ENCODE peak calls at places on chromosomes 7 and 10, in four cellular contexts. N, Y, B and C are unnamed samples.

GRCh38 chr10:89699581-89700064 is 1.8 kb upstream of the KIF20B start:
- DNase-seq in N (peak; percentile 95), Y (no peak), B (no peak), C (no peak)

GRCh38 chr7:57201895-57202210 is 69.6 kb upstream of the ZNF479 start:
- DNase-seq in N (no peak), Y (no peak), B (no peak), C (no peak)

GRCh38 chr10:104406715-104407517 is 53.3 kb downstream of the CFAP58 start:
- DNase-seq in N (peak; percentile 17), Y (peak; percentile 35), B (peak; percentile 25), C (no peak)

GRCh38 chr7:143337216-143337615 is 21.3 kb downstream of the CLCN1 start:
- DNase-seq in N (no peak), Y (no peak), B (no peak), C (no peak)

GRCh38 chr7:25255603-25256320 is 27.5 kb upstream of the NPVF start:
- DNase-seq in N (no peak), Y (no peak), B (no peak), C (no peak)

GRCh38 chr7:108094933-108095710 is 35.0 kb downstream of the LAMB4 start:
- DNase-seq in N (peak; percentile 88), Y (peak; percentile 79), B (no peak), C (no peak)

GRCh38 chr7:107506683-107507339 is 37.0 kb downstream of the GPR22 start:
- DNase-seq in N (no peak), Y (no peak), B (peak; percentile 14), C (no peak)

GRCh38 chr7:48363174-48363573 is 191.9 kb downstream of the ABCA13 start:
- DNase-seq in N (no peak), Y (no peak), B (no peak), C (no peak)

GRCh38 chr7:91685544-91685943 is 195.0 kb downstream of the MTERF1 start:
- DNase-seq in N (no peak), Y (no peak), B (peak; percentile 19), C (no peak)

GRCh38 chr7:124856299-124856888 is 73.2 kb downstream of the POT1 start:
- DNase-seq in N (peak; percentile 37), Y (peak; percentile 30), B (peak; percentile 52), C (no peak)

GRCh38 chr10:84424731-84425165 is 96.4 kb downstream of the CCSER2 start:
- DNase-seq in N (peak; percentile 54), Y (peak; percentile 71), B (no peak), C (no peak)

GRCh38 chr7:159076340-159076739 is 68.3 kb downstream of the VIPR2 start:
- DNase-seq in N (no peak), Y (no peak), B (no peak), C (no peak)

GRCh38 chr7:21041666-21042065 is 255.0 kb upstream of the SP8 start:
- DNase-seq in N (no peak), Y (no peak), B (no peak), C (peak; percentile 55)

GRCh38 chr10:61841338-61841875 is 60.1 kb upstream of the ARID5B start:
- DNase-seq in N (no peak), Y (no peak), B (no peak), C (no peak)

GRCh38 chr7:155839461-155839860 is 27.2 kb upstream of the SHH start:
- DNase-seq in N (no peak), Y (no peak), B (no peak), C (no peak)

GRCh38 chr10:6348091-6348862 is 145.5 kb downstream of the PFKFB3 start:
- DNase-seq in N (no peak), Y (no peak), B (no peak), C (no peak)

GRCh38 chr10:95248989-95249388 is 41.8 kb downstream of the PDLIM1 start:
- DNase-seq in N (no peak), Y (no peak), B (no peak), C (peak; percentile 38)

GRCh38 chr7:82319674-82320118 is 123.9 kb downstream of the CACNA2D1 start:
- DNase-seq in N (no peak), Y (peak; percentile 32), B (no peak), C (no peak)

GRCh38 chr7:12139421-12139820 is 71.7 kb upstream of the TMEM106B start:
- DNase-seq in N (no peak), Y (no peak), B (no peak), C (no peak)

GRCh38 chr7:1668486-1668931 is 1.6 kb upstream of the ELFN1 start:
- DNase-seq in N (no peak), Y (peak; percentile 76), B (no peak), C (peak; percentile 66)

GRCh38 chr10:71401969-71402368 is 5.2 kb downstream of the CDH23 start:
- DNase-seq in N (no peak), Y (no peak), B (no peak), C (no peak)

DNA sequence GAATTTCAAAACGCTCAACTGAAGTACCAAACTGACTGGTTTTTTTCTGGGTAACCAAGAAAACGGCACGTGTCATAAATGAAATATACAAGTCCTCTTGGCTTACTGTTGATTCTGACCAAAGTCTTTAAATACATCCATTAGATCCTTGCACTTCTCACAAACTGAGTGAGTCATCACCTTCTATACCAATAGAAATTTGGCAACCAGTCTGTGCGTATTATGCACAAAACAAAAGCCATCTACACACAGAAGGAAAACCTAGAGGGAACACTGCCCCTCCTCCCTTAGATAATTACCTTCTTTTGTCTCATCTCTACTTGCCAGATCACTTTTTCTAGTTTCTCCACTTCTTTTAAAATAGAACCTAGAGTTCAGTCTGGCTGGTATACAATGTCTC is 91.6 kb upstream of the ATP6V0A4 start:
- DNase-seq in N (peak; percentile 23), Y (peak; percentile 58), B (no peak), C (no peak)
- TF ChIP-seq JUN in N (no peak), Y (peak; percentile 45), B (no peak), C (no peak)

GRCh38 chr10:122044045-122044661 is 55.2 kb downstream of the TACC2 start:
- DNase-seq in N (peak; percentile 76), Y (no peak), B (no peak), C (no peak)
- TF ChIP-seq PHF8 in N (no peak), Y (no peak), B (no peak), C (no peak)

GRCh38 chr10:101330236-101331225 is 23.4 kb upstream of the BTRC start:
- DNase-seq in N (no peak), Y (no peak), B (no peak), C (no peak)
- TF ChIP-seq JUN in N (no peak), Y (no peak), B (no peak), C (no peak)

GRCh38 chr10:98534046-98534445 is 87.3 kb upstream of the HPS1 start:
- DNase-seq in N (no peak), Y (no peak), B (no peak), C (no peak)
- TF ChIP-seq PHF8 in N (no peak), Y (no peak), B (no peak), C (no peak)

GRCh38 chr10:58030208-58030607 is 237.5 kb downstream of the IPMK start:
- DNase-seq in N (no peak), Y (no peak), B (no peak), C (no peak)

GRCh38 chr10:58026036-58026435 is 241.7 kb downstream of the IPMK start:
- DNase-seq in N (no peak), Y (no peak), B (no peak), C (no peak)

GRCh38 chr10:58023341-58024073 is 244.2 kb downstream of the IPMK start:
- DNase-seq in N (peak; percentile 31), Y (peak; percentile 83), B (no peak), C (no peak)

GRCh38 chr10:58028597-58029366 is 238.9 kb downstream of the IPMK start:
- DNase-seq in N (no peak), Y (peak; percentile 16), B (no peak), C (no peak)

DNA sequence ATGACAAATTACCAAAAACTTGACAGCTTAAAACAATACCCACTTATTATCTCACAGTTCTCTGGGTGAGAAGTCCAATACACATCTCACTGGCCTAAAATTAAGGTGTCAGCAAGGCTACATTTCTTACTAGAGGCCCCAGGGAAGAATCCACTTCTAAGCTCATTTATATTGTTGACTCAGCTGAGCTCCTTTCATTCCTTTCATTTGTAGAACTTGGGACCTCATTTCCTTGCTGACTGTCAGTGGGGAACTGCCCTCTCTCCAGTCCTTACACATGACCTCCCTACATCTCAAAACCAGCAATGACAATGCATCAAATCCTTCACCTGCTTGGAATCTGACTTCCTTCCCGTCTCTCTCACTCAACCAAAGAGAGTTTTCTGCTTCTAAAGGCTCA is 240.3 kb downstream of the IPMK start:
- DNase-seq in N (no peak), Y (no peak), B (no peak), C (no peak)
- TF ChIP-seq JUN in N (no peak), Y (no peak), B (no peak), C (no peak)

GRCh38 chr10:45647118-45647517 is 25.5 kb downstream of the ZFAND4 start:
- DNase-seq in N (no peak), Y (no peak), B (no peak), C (no peak)

GRCh38 chr10:45640049-45640448 is 32.5 kb downstream of the ZFAND4 start:
- DNase-seq in N (no peak), Y (no peak), B (no peak), C (no peak)

GRCh38 chr10:45640941-45641340 is 31.6 kb downstream of the ZFAND4 start:
- DNase-seq in N (no peak), Y (no peak), B (no peak), C (no peak)

GRCh38 chr10:45646384-45647050 is 26.1 kb downstream of the ZFAND4 start:
- DNase-seq in N (no peak), Y (no peak), B (no peak), C (no peak)

DNA sequence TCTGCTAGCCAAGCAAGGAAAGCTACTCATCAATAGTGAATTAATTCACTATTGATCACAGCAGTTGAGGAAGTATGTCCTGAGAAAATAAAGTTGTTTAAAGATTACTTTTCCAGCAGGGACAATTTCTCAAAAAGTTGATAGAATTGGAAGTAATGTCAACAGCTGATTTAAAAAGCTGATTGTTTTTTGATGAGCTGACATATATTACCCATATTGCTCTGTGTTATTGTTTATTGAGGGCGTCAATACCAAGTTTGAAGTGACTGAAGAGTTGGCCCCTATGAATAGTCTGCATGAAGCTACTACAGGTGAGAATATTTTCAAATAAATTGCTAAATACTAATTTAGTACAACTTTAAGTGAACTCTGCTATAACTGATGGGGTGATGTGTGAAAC is 28.0 kb downstream of the ZFAND4 start:
- DNase-seq in N (no peak), Y (no peak), B (no peak), C (no peak)
- TF ChIP-seq PHF8 in N (no peak), Y (no peak), B (no peak), C (no peak)

DNA sequence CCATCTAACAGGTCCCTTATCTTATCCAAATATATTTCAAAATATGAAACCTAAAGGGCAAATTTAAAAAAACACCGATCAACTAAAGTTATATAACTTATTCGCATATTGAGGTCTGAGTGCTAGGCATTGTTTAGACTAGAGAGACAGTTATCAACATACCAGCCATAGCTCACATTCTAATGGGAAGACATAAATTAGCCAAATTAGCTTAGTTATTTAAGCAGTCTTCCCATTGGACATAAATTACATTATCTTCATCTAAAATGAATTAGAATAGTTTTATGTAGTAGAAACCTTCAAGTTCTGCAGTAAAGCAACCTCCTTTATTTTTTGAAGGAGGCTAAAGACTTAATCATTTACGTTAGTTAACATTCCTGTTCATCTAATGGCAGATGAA is 17.4 kb downstream of the KIF5B start:
- DNase-seq in N (no peak), Y (no peak), B (no peak), C (no peak)
- TF ChIP-seq JUN in N (no peak), Y (no peak), B (no peak), C (no peak)

GRCh38 chr10:78852447-78852846 is 216.3 kb upstream of the ZMIZ1 start:
- DNase-seq in N (no peak), Y (no peak), B (no peak), C (no peak)
- TF ChIP-seq PHF8 in N (no peak), Y (no peak), B (no peak), C (no peak)